ENCODE peak calls at places on chromosomes 7 and 10, in seven cellular contexts. I is SK-N-SH, Y is left ventricle myocardium inferior, Q is keratinocyte, L is astrocyte, T is brain microvascular endothelial cell, V is dorsolateral prefrontal cortex. D is an unnamed sample.

GRCh38 chr10:49379596-49380410 is 16.1 kb downstream of the DRGX start:
- DNase-seq in I (no peak), Y (no peak), Q (no peak), L (no peak), T (no peak), V (no peak), D (no peak)

GRCh38 chr7:159094919-159095915 is 49.5 kb downstream of the VIPR2 start:
- DNase-seq in I (no peak), Y (no peak), Q (no peak), L (no peak), T (no peak), V (no peak), D (no peak)

GRCh38 chr10:133259603-133259992 is 17.1 kb downstream of the ADAM8 start:
- DNase-seq in I (no peak), Y (no peak), Q (no peak), L (no peak), T (no peak), V (no peak), D (no peak)

GRCh38 chr10:100579261-100579660 is 43.5 kb downstream of the HIF1AN start:
- DNase-seq in I (no peak), Y (no peak), Q (no peak), L (no peak), T (no peak), V (no peak), D (no peak)

GRCh38 chr7:55019329-55019690 is 493 bp downstream of the EGFR start:
- DNase-seq in I (no peak), Y (peak), Q (no peak), L (no peak), T (peak), V (no peak), D (peak)

GRCh38 chr7:26200113-26200443 is 468 bp downstream of the HNRNPA2B1 start:
- DNase-seq in I (peak), Y (peak), Q (no peak), L (no peak), T (no peak), V (peak), D (peak)

GRCh38 chr10:121812031-121812430 is 115.8 kb downstream of the ATE1 start:
- DNase-seq in I (no peak), Y (no peak), Q (no peak), L (no peak), T (no peak), V (no peak), D (no peak)

GRCh38 chr10:126027707-126028106 is 131.3 kb downstream of the FANK1 start:
- DNase-seq in I (no peak), Y (no peak), Q (no peak), L (no peak), T (no peak), V (no peak), D (no peak)

GRCh38 chr7:155466814-155467675 is 9.1 kb downstream of the EN2 start:
- DNase-seq in I (peak), Y (no peak), Q (no peak), L (no peak), T (no peak), V (no peak), D (peak)

GRCh38 chr7:17233643-17234397 is 64.6 kb upstream of the AHR start:
- DNase-seq in I (no peak), Y (no peak), Q (no peak), L (no peak), T (peak), V (no peak), D (no peak)

GRCh38 chr7:73995330-73995729 is 32.6 kb upstream of the ELN start:
- DNase-seq in I (no peak), Y (no peak), Q (no peak), L (peak), T (peak), V (no peak), D (no peak)

GRCh38 chr10:117346574-117346973 is 28.7 kb downstream of the PDZD8 start:
- DNase-seq in I (no peak), Y (no peak), Q (no peak), L (no peak), T (no peak), V (no peak), D (peak)

GRCh38 chr10:78972160-78972946 is 96.4 kb upstream of the ZMIZ1 start:
- DNase-seq in I (peak), Y (peak), Q (no peak), L (peak), T (peak), V (peak), D (peak)

GRCh38 chr10:29740981-29741545 is 106.3 kb upstream of the SVIL start:
- DNase-seq in I (peak), Y (no peak), Q (no peak), L (peak), T (no peak), V (no peak), D (peak)

GRCh38 chr10:34420273-34420672 is 394.8 kb downstream of the PARD3 start:
- DNase-seq in I (no peak), Y (no peak), Q (no peak), L (no peak), T (no peak), V (no peak), D (no peak)

GRCh38 chr10:16965740-16966447 is 148.7 kb upstream of the RSU1 start:
- DNase-seq in I (no peak), Y (no peak), Q (no peak), L (peak), T (peak), V (no peak), D (peak)

GRCh38 chr10:91424016-91424415 is 13.9 kb downstream of the HECTD2 start:
- DNase-seq in I (no peak), Y (no peak), Q (no peak), L (no peak), T (peak), V (no peak), D (no peak)

GRCh38 chr7:148503900-148504487 is 86.6 kb upstream of the C7orf33 start:
- DNase-seq in I (peak), Y (no peak), Q (no peak), L (peak), T (no peak), V (no peak), D (peak)

GRCh38 chr10:11655839-11656238 is 44.4 kb upstream of the USP6NL start:
- DNase-seq in I (no peak), Y (no peak), Q (no peak), L (peak), T (peak), V (no peak), D (no peak)

GRCh38 chr10:86592413-86592812 is 61.9 kb upstream of the OPN4 start:
- DNase-seq in I (no peak), Y (no peak), Q (no peak), L (no peak), T (no peak), V (no peak), D (peak)

DNA sequence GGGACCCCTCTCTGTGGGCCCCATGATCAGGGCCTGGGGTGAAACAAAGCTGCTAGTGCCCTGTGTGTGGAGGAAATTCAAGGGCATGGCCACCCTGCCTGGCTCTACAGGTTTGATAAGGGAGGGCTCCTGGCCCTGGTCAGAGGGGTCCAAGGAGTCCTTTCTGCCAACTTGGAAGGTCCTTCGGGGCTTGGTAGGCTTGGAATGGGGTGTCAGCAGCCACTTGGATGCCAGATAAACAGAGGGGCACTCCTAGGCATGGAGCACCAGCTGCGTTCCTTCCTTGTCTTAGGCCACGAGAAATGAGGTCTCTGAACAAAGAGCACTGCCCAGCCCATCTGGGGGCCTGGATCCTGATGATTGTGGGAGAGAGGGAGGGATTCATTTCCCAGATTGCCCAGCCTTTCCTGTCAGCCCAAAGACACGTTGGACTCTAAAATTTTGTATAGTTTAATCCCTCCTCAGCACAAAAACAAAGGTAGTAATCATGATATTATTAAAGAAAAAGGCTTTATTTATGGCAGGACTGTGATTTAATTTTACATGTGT is 5.1 kb downstream of the MTURN start:
- DNase-seq in I (no peak), Y (no peak), Q (no peak), L (no peak), T (no peak), V (no peak), D (no peak)
- H3K27ac ChIP-seq in I (no peak), Y (peak), Q (no peak), L (no peak), T (no peak), V (peak), D (no peak)

DNA sequence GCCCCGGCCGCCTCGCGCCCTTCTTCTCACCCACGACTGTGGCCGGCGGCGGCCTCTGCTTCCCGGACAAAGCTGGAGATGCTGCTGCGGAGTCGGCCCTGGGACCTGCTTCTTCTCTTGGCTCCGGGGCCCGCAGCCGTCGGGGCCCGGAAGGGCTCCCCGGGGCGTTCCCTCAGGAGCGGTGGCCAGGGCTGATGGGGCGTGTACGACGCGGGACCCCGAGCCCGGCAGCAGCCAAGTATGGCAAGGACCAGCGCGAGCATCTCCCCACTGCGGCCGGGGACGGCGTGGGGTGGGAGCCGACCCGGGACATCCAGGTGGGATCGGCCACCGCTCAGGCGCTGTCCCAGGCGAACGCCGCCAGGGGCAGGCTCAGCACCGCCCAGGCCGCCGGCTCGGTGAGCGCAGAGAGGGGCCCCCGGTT is 27.6 kb upstream of the BMS1 start:
- DNase-seq in I (peak), Y (no peak), Q (no peak), L (no peak), T (no peak), V (no peak), D (peak)
- TF ChIP-seq CTCF in I (no peak), Y (peak), Q (no peak), L (no peak), T (no peak), V (no peak), D (peak)

GRCh38 chr10:70592186-70592735 is 10.3 kb downstream of the PRF1 start:
- DNase-seq in I (no peak), Y (no peak), Q (no peak), L (no peak), T (no peak), V (peak), D (no peak)
- H3K4me3 ChIP-seq in I (no peak), Y (no peak), Q (no peak), L (no peak), T (no peak), V (no peak), D (no peak)

GRCh38 chr10:89219512-89220218 is 12.5 kb upstream of the CH25H start:
- DNase-seq in I (no peak), Y (no peak), Q (no peak), L (no peak), T (no peak), V (peak), D (no peak)
- H3K27ac ChIP-seq in I (no peak), Y (no peak), Q (no peak), L (no peak), T (no peak), V (peak), D (no peak)

GRCh38 chr10:73169320-73169719 is 1.4 kb downstream of the FAM149B1 start:
- DNase-seq in I (no peak), Y (no peak), Q (no peak), L (no peak), T (no peak), V (no peak), D (no peak)

GRCh38 chr10:73163096-73163495 is 4.7 kb downstream of the ECD start:
- DNase-seq in I (no peak), Y (no peak), Q (no peak), L (no peak), T (no peak), V (no peak), D (no peak)

GRCh38 chr10:73166972-73167371 is 836 bp downstream of the ECD start:
- DNase-seq in I (no peak), Y (no peak), Q (no peak), L (no peak), T (no peak), V (no peak), D (no peak)

GRCh38 chr10:73168486-73168844 is 546 bp downstream of the FAM149B1 start:
- DNase-seq in I (no peak), Y (no peak), Q (no peak), L (no peak), T (no peak), V (no peak), D (no peak)

DNA sequence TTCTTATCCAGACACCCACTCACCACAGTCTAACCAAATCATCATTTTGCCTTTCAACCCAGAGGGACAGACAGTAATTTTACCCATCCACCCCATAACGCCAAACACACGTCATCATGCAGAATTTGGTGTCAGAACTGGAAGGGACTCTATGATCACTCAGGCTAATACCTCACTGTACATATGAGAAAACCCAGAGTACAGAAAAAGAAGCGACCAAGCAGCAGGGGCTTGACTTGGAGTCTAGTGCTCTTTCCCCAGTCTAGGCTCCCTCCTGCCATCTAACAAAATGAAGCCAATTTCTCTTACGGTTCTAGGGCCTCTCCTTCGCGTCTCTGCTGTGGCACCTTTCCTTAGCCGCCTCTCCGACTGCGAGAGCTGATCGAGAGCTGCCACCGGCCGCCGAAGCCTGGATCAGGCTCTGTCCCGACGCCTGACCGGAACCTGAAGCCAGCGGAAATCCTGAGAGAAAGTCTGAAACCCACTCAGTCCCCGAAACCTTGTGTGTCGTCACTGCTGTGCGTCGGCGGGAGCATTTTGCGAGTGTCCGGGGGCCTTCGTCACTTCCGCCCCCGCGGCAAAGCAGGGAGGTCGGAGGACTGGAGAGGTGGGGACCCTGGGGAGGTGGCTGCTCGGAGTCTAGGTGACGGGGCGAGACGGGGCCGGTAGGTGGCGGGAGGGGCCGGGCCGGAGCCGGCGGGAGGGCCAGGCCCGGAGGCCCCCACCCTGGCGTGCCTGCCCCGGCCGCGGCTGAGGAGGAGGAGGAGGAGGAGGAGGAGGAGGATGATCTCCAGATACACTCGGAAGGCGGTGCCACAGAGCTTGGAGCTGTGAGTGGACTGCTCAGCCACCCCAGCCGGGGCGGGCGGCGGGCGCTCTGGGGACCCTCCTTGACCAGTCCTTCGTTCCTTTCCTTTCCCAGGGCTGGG is at the start of the genes ECD and FAM149B1:
- DNase-seq in I (peak), Y (peak), Q (no peak), L (peak), T (peak), V (peak), D (peak)
- TF ChIP-seq CTCF in I (peak), Y (peak), Q (no peak), L (no peak), T (no peak), V (peak), D (peak)

D was measured in neural progenitor cell.